ENCODE peak calls at places on chromosomes 5 and 9, in six cellular contexts. M, U, I, A, P and V are unnamed samples.

GRCh38 chr5:125011014-125011413 is 264.6 kb upstream of the ZNF608 start:
- DNase-seq in M (no peak), U (no peak), I (no peak), A (no peak), P (no peak), V (no peak)

GRCh38 chr5:97629281-97629680 is 446.2 kb upstream of the RIOK2 start:
- DNase-seq in M (no peak), U (no peak), I (no peak), A (no peak), P (peak; percentile 8), V (no peak)

GRCh38 chr9:77085416-77085815 is 66.0 kb downstream of the FOXB2 start:
- DNase-seq in M (no peak), U (no peak), I (no peak), A (no peak), P (no peak), V (no peak)

GRCh38 chr9:82101475-82101874 is 112.9 kb downstream of the SPATA31D1 start:
- DNase-seq in M (no peak), U (no peak), I (no peak), A (peak; percentile 14), P (no peak), V (no peak)

GRCh38 chr5:146027746-146028145 is 77.6 kb downstream of the PLAC8L1 start:
- DNase-seq in M (peak; percentile 71), U (no peak), I (no peak), A (no peak), P (no peak), V (no peak)

GRCh38 chr5:421287-421880 is 21.6 kb upstream of the EXOC3 start:
- DNase-seq in M (no peak), U (no peak), I (no peak), A (no peak), P (no peak), V (no peak)

GRCh38 chr5:2199697-2200096 is 317.0 kb upstream of the IRX4 start:
- DNase-seq in M (no peak), U (no peak), I (no peak), A (no peak), P (no peak), V (no peak)

GRCh38 chr5:14400611-14401010 is 181.0 kb upstream of the OTULINL start:
- DNase-seq in M (no peak), U (no peak), I (no peak), A (no peak), P (no peak), V (no peak)

GRCh38 chr9:755454-756381 is 85.8 kb upstream of the DMRT1 start:
- DNase-seq in M (no peak), U (no peak), I (no peak), A (no peak), P (no peak), V (no peak)